ENCODE peak calls at places on chromosomes 1 and 21, in five cellular contexts. X, W, K, M and P are unnamed samples.

GRCh38 chr1:151574575-151575529 is 34.7 kb downstream of the TUFT1 start:
- DNase-seq in X (no peak), W (peak; percentile 38), K (peak; percentile 44), M (no peak), P (no peak)

GRCh38 chr21:34022557-34023335 is 50.6 kb upstream of the MRPS6 start:
- DNase-seq in X (no peak), W (no peak), K (no peak), M (no peak), P (no peak)

GRCh38 chr1:217333939-217334338 is 297.0 kb downstream of the GPATCH2 start:
- DNase-seq in X (peak; percentile 49), W (peak; percentile 63), K (peak; percentile 20), M (peak; percentile 58), P (peak; percentile 75)

GRCh38 chr21:28775071-28775470 is 217.6 kb downstream of the LTN1 start:
- DNase-seq in X (no peak), W (no peak), K (no peak), M (no peak), P (no peak)

GRCh38 chr1:212557739-212558664 is 50.6 kb upstream of the ATF3 start:
- DNase-seq in X (peak; percentile 21), W (peak; percentile 83), K (peak; percentile 29), M (no peak), P (peak; percentile 61)

GRCh38 chr1:69455718-69456117 is 112.0 kb upstream of the LRRC7 start:
- DNase-seq in X (no peak), W (no peak), K (no peak), M (no peak), P (no peak)

GRCh38 chr1:58764294-58764978 is 19.4 kb downstream of the JUN start:
- DNase-seq in X (no peak), W (no peak), K (peak; percentile 81), M (no peak), P (no peak)

GRCh38 chr1:15400627-15401026 is 9.1 kb upstream of the EFHD2 start:
- DNase-seq in X (no peak), W (no peak), K (no peak), M (no peak), P (no peak)

GRCh38 chr1:154182342-154183044 is 9.4 kb downstream of the TPM3 start:
- DNase-seq in X (no peak), W (peak; percentile 53), K (peak; percentile 81), M (peak; percentile 27), P (peak; percentile 71)

GRCh38 chr1:200968469-200969410 is 54.8 kb downstream of the KIF21B start:
- DNase-seq in X (no peak), W (no peak), K (peak; percentile 23), M (no peak), P (no peak)

GRCh38 chr1:44235794-44236193 is 22.5 kb downstream of the DMAP1 start:
- DNase-seq in X (no peak), W (no peak), K (no peak), M (no peak), P (no peak)

GRCh38 chr1:15617874-15618684 is 821 bp downstream of the DDI2 start:
- DNase-seq in X (no peak), W (peak; percentile 87), K (peak; percentile 41), M (no peak), P (peak; percentile 35)

GRCh38 chr21:25925064-25925463 is 190.3 kb downstream of the GABPA start:
- DNase-seq in X (no peak), W (no peak), K (no peak), M (no peak), P (no peak)

GRCh38 chr21:17539323-17539722 is 26.5 kb downstream of the CXADR start:
- DNase-seq in X (no peak), W (peak; percentile 7), K (no peak), M (no peak), P (no peak)

GRCh38 chr1:173418107-173418985 is 58.8 kb upstream of the PRDX6 start:
- DNase-seq in X (no peak), W (peak; percentile 81), K (no peak), M (no peak), P (no peak)

GRCh38 chr1:65059930-65060538 is 88.0 kb upstream of the AK4 start:
- DNase-seq in X (no peak), W (peak; percentile 45), K (peak; percentile 44), M (no peak), P (no peak)

GRCh38 chr1:97337250-97338030 is 583.4 kb downstream of the DPYD start:
- DNase-seq in X (no peak), W (no peak), K (no peak), M (no peak), P (no peak)

GRCh38 chr1:20184997-20185833 is 681 bp upstream of the UBXN10 start:
- DNase-seq in X (no peak), W (no peak), K (peak; percentile 16), M (no peak), P (no peak)

GRCh38 chr1:99481391-99481996 is 164.4 kb upstream of the PALMD start:
- DNase-seq in X (peak; percentile 37), W (peak; percentile 88), K (peak; percentile 60), M (no peak), P (no peak)

GRCh38 chr1:160365325-160365724 is 1.5 kb upstream of the NHLH1 start:
- DNase-seq in X (no peak), W (no peak), K (no peak), M (no peak), P (no peak)
- H2BK12ac ChIP-seq in X (no peak overlapping the region), W (no peak overlapping the region), K (no peak overlapping the region), M (no peak overlapping the region), P (no peak overlapping the region)

GRCh38 chr1:114511048-114511785 is at the start of gene TRIM33:
- DNase-seq in X (peak; percentile 91), W (peak; percentile 97), K (peak; percentile 93), M (peak; percentile 83), P (peak; percentile 91)
- H4K91ac ChIP-seq in X (peak within 1 kb of the TSS; percentile 94), W (peak within 1 kb of the TSS; percentile 92), K (peak within 1 kb of the TSS; percentile 34), M (peak within 1 kb of the TSS; percentile 44), P (peak within 1 kb of the TSS; percentile 83)

DNA sequence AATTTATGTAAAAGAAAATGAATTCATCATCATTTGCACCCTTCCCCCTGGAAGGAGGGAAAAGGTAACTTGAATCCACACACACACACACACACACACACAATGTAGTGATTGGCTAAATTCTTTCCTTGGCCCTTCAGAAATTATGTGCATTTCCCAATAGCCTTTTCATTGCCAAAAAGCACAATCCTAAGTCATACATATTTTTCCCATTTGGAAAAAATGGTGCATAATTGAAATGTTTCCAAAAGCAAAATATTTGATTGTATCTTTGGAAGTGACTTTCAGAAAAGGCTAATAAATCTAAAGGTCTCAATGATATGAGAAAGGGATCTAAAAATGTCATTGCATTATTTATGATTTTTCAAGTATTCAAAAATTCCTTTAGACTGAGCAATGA is 43.5 kb upstream of the NEK7 start:
- DNase-seq in X (no peak), W (peak; percentile 31), K (no peak), M (no peak), P (no peak)
- H2BK12ac ChIP-seq in X (no peak overlapping the region), W (no peak overlapping the region), K (no peak overlapping the region), M (no peak overlapping the region), P (no peak overlapping the region)

DNA sequence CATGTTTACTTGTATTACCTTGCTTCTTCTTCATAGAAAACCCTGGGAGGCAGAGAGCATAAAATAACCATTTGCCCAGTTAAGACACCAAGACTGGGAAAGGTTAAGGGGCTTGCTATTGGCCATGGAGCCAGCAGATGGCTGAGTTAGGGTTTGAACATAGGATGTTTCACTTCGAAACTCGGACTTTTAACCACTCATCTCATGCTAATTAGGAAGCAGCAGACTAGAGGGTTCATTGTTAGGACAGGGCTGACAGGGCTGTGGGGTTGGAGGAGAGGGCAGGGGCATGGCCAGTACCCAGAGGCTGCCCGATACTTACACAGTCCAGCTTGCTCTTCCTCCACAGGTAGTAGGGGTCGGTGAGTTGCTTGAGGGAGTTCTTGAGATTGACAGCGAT is 17.0 kb downstream of the SLC26A9 start:
- DNase-seq in X (no peak), W (no peak), K (no peak), M (no peak), P (no peak)
- H4K91ac ChIP-seq in X (no peak overlapping the region), W (no peak overlapping the region), K (no peak overlapping the region), M (no peak overlapping the region), P (no peak overlapping the region)